ENCODE peak calls at places on chromosome 21, in ten cellular contexts. V is sigmoid colon, F is tibial nerve, C is ovary, G is A549, A is transverse colon, E is suprapubic skin, U is stomach, X is SK-N-SH, R is K562. Z is an unnamed sample.

GRCh38 chr21:29130234-29130993 is at the start of gene MAP3K7CL:
- DNase-seq in A (peak; percentile 22), G (no peak), V (peak; percentile 81), X (no peak), U (no peak), E (peak; percentile 82), C (no peak), R (peak; percentile 37), F (peak; percentile 23), Z (no peak)

GRCh38 chr21:19236209-19236608 is 832.6 kb upstream of the TMPRSS15 start:
- DNase-seq in A (no peak), V (no peak), C (no peak), E (no peak), F (no peak), U (no peak), X (no peak), R (peak; percentile 64), G (no peak), Z (no peak)

GRCh38 chr21:17622018-17622417 is 9.3 kb upstream of the BTG3 start:
- DNase-seq in C (no peak), A (no peak), G (no peak), R (no peak), E (no peak), U (no peak), F (no peak), X (no peak), V (no peak), Z (no peak)

GRCh38 chr21:28993293-28993629 is 584 bp upstream of the LTN1 start:
- DNase-seq in A (no peak), C (no peak), G (no peak), R (no peak), E (no peak), F (no peak), V (no peak), X (peak; percentile 15), U (no peak), Z (no peak)

GRCh38 chr21:38824124-38824822 is 18.5 kb downstream of the ETS2 start:
- DNase-seq in F (no peak), U (no peak), C (no peak), R (no peak), E (no peak), A (peak; percentile 55), V (peak; percentile 75), X (no peak), G (no peak), Z (no peak)

GRCh38 chr21:29334717-29335428 is 36.2 kb downstream of the BACH1 start:
- DNase-seq in A (no peak), U (no peak), C (no peak), V (no peak), F (no peak), E (no peak), X (no peak), R (no peak), G (no peak), Z (no peak)

GRCh38 chr21:34535886-34536285 is 23.9 kb upstream of the KCNE1 start:
- DNase-seq in F (no peak), A (no peak), E (no peak), R (no peak), X (no peak), C (no peak), G (no peak), U (no peak), V (no peak), Z (no peak)

GRCh38 chr21:41641821-41642368 is 125.0 kb downstream of the RIPK4 start:
- DNase-seq in G (peak; percentile 43), U (no peak), V (peak; percentile 84), F (peak; percentile 71), R (no peak), C (no peak), E (no peak), X (no peak), A (no peak), Z (no peak)

GRCh38 chr21:29208666-29209059 is 78.2 kb downstream of the MAP3K7CL start:
- DNase-seq in E (no peak), V (no peak), F (no peak), R (no peak), X (no peak), A (no peak), G (no peak), C (no peak), U (no peak), Z (no peak)

DNA sequence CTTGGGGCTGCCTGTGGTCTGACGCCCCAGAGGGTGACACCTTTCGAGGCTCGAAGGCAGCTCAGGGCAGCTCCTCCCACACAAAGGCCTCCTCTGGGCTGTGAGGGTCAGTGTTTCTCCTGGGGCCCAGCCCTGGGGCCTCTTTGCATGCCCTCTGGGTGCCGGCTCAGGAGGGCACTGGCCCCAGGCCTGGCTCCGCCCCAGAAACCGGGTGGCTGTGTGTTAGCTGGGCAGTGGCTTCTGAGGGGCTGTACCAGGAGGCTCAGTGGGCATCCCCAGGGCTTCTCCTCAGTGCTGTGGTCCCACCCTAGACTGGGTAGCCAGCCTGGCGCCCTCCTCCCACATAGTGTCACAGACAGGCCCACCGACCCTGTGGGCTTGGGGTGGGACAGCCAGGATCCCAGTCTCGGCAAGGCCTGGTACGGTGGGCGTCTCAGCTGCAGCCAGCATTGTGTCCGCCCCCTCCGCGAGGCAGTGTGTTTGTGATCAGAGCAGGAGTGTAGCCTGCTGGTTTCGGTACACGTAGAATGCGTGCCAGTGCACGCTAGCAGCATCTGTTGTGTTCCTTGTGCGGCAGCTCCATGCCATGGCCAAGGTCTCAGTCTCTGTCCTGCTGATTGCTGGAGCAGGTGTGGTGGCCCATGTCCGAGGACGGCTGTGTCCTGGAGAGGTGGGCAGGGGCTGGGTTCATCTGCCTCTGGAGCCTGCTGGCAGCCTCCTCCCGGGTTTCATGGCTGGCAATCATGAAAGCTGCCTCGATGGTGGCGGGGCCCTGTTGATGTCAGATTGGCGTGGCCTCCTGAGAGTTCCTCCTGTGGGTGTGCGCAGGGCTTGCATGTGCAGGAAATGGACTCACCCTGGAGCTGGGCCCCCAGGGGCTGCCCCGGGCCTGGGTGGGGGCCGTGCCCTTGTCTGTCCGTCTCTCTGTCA is 28.0 kb downstream of the RRP1 start:
- DNase-seq in R (no peak), E (no peak), C (no peak), V (no peak), U (no peak), G (no peak), F (no peak), X (no peak), A (no peak), Z (peak; percentile 52)
- H3K4me1 ChIP-seq in R (peaks cover 12% of the 10 kb centered on the region), E (peaks cover 22% of the 10 kb centered on the region), C (peaks cover 5% of the 10 kb centered on the region), V (no peaks in the 10 kb centered on the region), U (peaks cover 17% of the 10 kb centered on the region), G (peaks cover under 1% of the 10 kb centered on the region), F (peaks cover 13% of the 10 kb centered on the region), X (no peaks in the 10 kb centered on the region), A (peaks cover 12% of the 10 kb centered on the region), Z (peaks cover 23% of the 10 kb centered on the region)

GRCh38 chr21:42716074-42716473 is 62.7 kb downstream of the PDE9A start:
- DNase-seq in A (no peak), F (no peak), V (no peak), R (no peak), C (no peak), U (no peak), X (no peak), E (no peak), G (no peak), Z (no peak)

GRCh38 chr21:42705746-42706374 is 52.4 kb downstream of the PDE9A start:
- DNase-seq in E (no peak), U (no peak), A (no peak), V (peak; percentile 76), G (no peak), X (no peak), F (no peak), R (no peak), C (no peak), Z (no peak)

GRCh38 chr21:42707207-42707830 is 53.9 kb downstream of the PDE9A start:
- DNase-seq in G (no peak), U (no peak), A (no peak), V (peak; percentile 42), X (no peak), R (no peak), E (no peak), F (no peak), C (no peak), Z (no peak)

GRCh38 chr21:42706765-42707164 is 53.3 kb downstream of the PDE9A start:
- DNase-seq in C (no peak), X (no peak), G (no peak), U (no peak), R (no peak), V (peak; percentile 40), A (no peak), F (no peak), E (no peak), Z (no peak)

GRCh38 chr21:42711667-42712066 is 58.2 kb downstream of the PDE9A start:
- DNase-seq in G (no peak), X (no peak), E (no peak), V (no peak), F (no peak), U (no peak), R (no peak), A (no peak), C (no peak), Z (no peak)
- H3K4me3 ChIP-seq in G (no peak overlapping the region), X (no peak overlapping the region), E (no peak overlapping the region), V (no peak overlapping the region), F (no peak overlapping the region), U (no peak overlapping the region), R (no peak overlapping the region), A (no peak overlapping the region), C (no peak overlapping the region), Z (no peak overlapping the region)

DNA sequence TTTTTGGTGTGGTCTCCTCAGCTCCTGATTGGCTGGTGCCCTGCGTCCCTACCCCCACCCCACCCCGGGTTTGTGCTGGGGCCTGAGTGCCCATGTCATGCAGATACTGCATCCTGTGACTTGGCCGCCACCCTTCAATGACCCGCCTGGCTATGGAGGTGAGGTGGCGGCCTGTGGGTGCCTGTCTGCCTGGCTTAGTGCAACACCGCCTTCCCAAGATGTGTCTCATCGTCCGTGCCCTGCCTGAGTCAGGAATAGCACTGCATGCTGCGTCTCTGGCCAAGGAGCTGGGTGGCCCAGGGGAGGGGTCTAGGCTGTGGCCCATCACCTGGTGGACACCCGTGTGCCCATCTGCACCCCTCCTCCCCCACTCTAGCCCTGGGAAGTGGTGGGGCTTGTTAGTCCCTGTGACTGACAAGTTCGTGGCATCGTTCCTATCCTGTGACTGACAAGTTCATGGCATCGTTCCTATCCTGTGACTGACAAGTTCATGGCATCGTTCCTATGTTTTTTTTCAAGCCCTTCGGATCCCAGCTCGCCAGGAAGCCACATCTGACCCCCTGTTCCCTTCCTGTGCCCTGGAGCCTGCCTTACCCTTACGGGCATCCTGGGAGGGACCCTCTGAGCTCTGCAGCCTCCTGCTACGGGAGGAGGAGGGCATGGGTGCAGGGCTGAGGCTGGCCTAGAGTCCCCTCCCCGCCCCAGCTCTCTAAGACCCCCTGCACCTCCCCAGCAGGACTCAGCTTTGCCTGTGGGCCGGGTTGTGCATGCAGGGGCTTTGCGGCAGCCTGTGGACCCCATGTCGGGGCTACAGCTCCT is 7.5 kb downstream of the SLX9 start:
- DNase-seq in C (no peak), E (peak; percentile 57), R (no peak), X (no peak), U (no peak), A (no peak), F (no peak), G (no peak), V (peak; percentile 59), Z (no peak)
- TF ChIP-seq EP300 in C (no peak), E (no peak), R (no peak), X (no peak), U (no peak), A (no peak), F (no peak), G (no peak), V (no peak), Z (no peak)

DNA sequence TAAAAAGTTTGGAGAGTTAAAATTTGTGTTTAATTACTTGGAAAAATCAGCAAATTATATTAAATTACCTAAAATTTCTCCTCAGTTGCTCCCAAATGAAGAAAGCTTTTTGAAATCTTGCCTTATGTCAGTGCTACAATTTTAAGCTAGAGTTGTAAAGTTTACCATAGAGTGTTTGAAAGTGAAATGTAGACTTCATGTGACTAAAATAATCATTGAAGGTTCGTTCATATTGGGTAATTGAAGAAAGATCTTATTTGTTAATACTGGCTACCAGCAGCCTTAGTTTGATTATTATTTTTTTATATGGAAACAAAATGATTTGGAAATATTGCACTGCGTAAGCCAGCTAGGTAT is 4.4 kb downstream of the DYRK1A start:
- DNase-seq in A (no peak), C (no peak), V (no peak), U (no peak), E (no peak), F (no peak), X (no peak), G (no peak), R (no peak), Z (no peak)
- H3K4me1 ChIP-seq in A (peaks cover 63% of the 10 kb centered on the region), C (peaks cover 13% of the 10 kb centered on the region), V (peaks cover 59% of the 10 kb centered on the region), U (peaks cover 76% of the 10 kb centered on the region), E (peaks cover 69% of the 10 kb centered on the region), F (peaks cover 78% of the 10 kb centered on the region), X (peaks cover 24% of the 10 kb centered on the region), G (peaks cover 52% of the 10 kb centered on the region), R (peaks cover 38% of the 10 kb centered on the region), Z (peaks cover 56% of the 10 kb centered on the region)

Z was measured in upper lobe of left lung.